ENCODE peak calls at places on chromosomes 11 and 22, in nine cellular contexts. B is A549, S is mucosa of descending colon, G is fibroblast of lung, F is heart right ventricle, P is A673, Z is spleen, W is HFF-Myc, O is glutamatergic neuron. T is an unnamed sample.

GRCh38 chr11:28713850-28714249 is 605.7 kb downstream of the METTL15 start:
- DNase-seq in B (no peak), S (no peak), G (peak), F (no peak), P (no peak), Z (no peak), W (no peak), O (no peak), T (no peak)

GRCh38 chr11:2665747-2666710 is 33.8 kb downstream of the KCNQ1OT1 start:
- DNase-seq in B (no peak), S (no peak), G (no peak), F (no peak), P (no peak), Z (peak), W (no peak), O (no peak), T (no peak)

GRCh38 chr22:42283288-42284229 is 13.1 kb upstream of the TCF20 start:
- DNase-seq in B (no peak), S (peak), G (no peak), F (no peak), P (no peak), Z (peak), W (no peak), O (peak), T (no peak)

GRCh38 chr11:41522899-41523672 is 63.6 kb upstream of the LRRC4C start:
- DNase-seq in B (no peak), S (no peak), G (no peak), F (no peak), P (no peak), Z (no peak), W (no peak), O (no peak), T (peak)

GRCh38 chr22:20319041-20319744 is 667 bp downstream of the DGCR6L start:
- DNase-seq in B (no peak), S (peak), G (no peak), F (no peak), P (peak), Z (peak), W (no peak), O (no peak), T (no peak)

GRCh38 chr11:19013181-19013857 is 47.2 kb downstream of the MRGPRX2 start:
- DNase-seq in B (no peak), S (no peak), G (no peak), F (no peak), P (peak), Z (no peak), W (no peak), O (no peak), T (no peak)

GRCh38 chr11:123438191-123438627 is 8.1 kb downstream of the GRAMD1B start:
- DNase-seq in B (no peak), S (no peak), G (no peak), F (no peak), P (no peak), Z (no peak), W (no peak), O (no peak), T (peak)

GRCh38 chr11:120904116-120904515 is 119.8 kb upstream of the TBCEL start:
- DNase-seq in B (no peak), S (no peak), G (no peak), F (no peak), P (no peak), Z (peak), W (no peak), O (no peak), T (no peak)

GRCh38 chr11:118223992-118224391 is 819 bp downstream of the JAML start:
- DNase-seq in B (no peak), S (no peak), G (no peak), F (no peak), P (no peak), Z (no peak), W (no peak), O (no peak), T (no peak)

GRCh38 chr22:19974935-19975706 is 33.5 kb upstream of the TXNRD2 start:
- DNase-seq in B (no peak), S (no peak), G (no peak), F (no peak), P (peak), Z (no peak), W (no peak), O (no peak), T (no peak)

GRCh38 chr11:46112961-46113617 is 8.2 kb downstream of the PHF21A start:
- DNase-seq in B (peak), S (peak), G (peak), F (no peak), P (peak), Z (no peak), W (peak), O (no peak), T (no peak)

GRCh38 chr11:118099838-118100570 is 13.2 kb upstream of the SMIM35 start:
- DNase-seq in B (no peak), S (no peak), G (no peak), F (no peak), P (no peak), Z (no peak), W (no peak), O (no peak), T (no peak)

GRCh38 chr11:86722041-86722440 is 49.6 kb upstream of the ME3 start:
- DNase-seq in B (no peak), S (no peak), G (peak), F (no peak), P (no peak), Z (no peak), W (no peak), O (no peak), T (no peak)

GRCh38 chr11:36326524-36327419 is 30.7 kb downstream of the PRR5L start:
- DNase-seq in B (no peak), S (no peak), G (no peak), F (no peak), P (no peak), Z (no peak), W (no peak), O (no peak), T (no peak)

GRCh38 chr11:84384637-84385227 is 1098.6 kb upstream of the CCDC90B start:
- DNase-seq in B (peak), S (peak), G (peak), F (no peak), P (peak), Z (no peak), W (peak), O (peak), T (no peak)

GRCh38 chr11:102289510-102290078 is 27.7 kb upstream of the BIRC3 start:
- DNase-seq in B (no peak), S (no peak), G (peak), F (no peak), P (no peak), Z (no peak), W (no peak), O (no peak), T (no peak)

GRCh38 chr11:69327741-69328191 is 33.8 kb downstream of the MYEOV start:
- DNase-seq in B (no peak), S (no peak), G (no peak), F (no peak), P (no peak), Z (no peak), W (no peak), O (no peak), T (no peak)

GRCh38 chr11:1050581-1051355 is 14.2 kb upstream of the MUC6 start:
- DNase-seq in B (peak), S (peak), G (peak), F (peak), P (peak), Z (peak), W (peak), O (peak), T (no peak)

DNA sequence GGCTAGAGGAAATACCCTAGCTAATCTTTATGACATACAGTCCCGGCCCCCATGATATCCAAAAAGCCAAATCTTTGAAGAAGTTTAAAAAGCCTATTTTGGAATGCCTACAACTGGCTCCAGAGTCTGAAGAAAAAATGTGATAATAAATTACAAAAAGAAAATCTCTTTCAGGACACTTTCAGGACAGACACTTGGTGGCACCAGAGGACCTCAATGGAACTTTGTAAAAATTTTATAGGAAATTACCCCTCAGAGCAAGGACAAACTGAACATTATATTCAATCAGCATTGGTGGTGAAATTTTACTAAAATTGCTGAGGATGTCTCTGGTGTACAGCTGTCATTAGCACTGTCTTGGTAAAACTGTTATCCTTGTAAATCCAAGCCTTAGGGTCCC is 81.0 kb downstream of the CCDC73 start:
- DNase-seq in B (no peak), S (no peak), G (peak), F (no peak), P (peak), Z (no peak), W (no peak), O (no peak), T (no peak)
- TF ChIP-seq CTCF in B (peak), S (no peak), G (peak), F (peak), P (peak), Z (no peak), W (peak), O (no peak), T (peak)

GRCh38 chr11:100631316-100631715 is 55.8 kb upstream of the ARHGAP42 start:
- DNase-seq in B (no peak), S (no peak), G (no peak), F (no peak), P (no peak), Z (no peak), W (no peak), O (no peak), T (no peak)

GRCh38 chr11:100630898-100631297 is 56.2 kb upstream of the ARHGAP42 start:
- DNase-seq in B (no peak), S (peak), G (no peak), F (no peak), P (no peak), Z (no peak), W (no peak), O (no peak), T (no peak)

GRCh38 chr11:100632970-100633452 is 54.1 kb upstream of the ARHGAP42 start:
- DNase-seq in B (no peak), S (peak), G (peak), F (peak), P (peak), Z (no peak), W (no peak), O (no peak), T (no peak)

GRCh38 chr11:100625041-100625440 is 62.0 kb upstream of the ARHGAP42 start:
- DNase-seq in B (no peak), S (no peak), G (peak), F (no peak), P (no peak), Z (no peak), W (no peak), O (no peak), T (no peak)

GRCh38 chr11:100629671-100630070 is 57.4 kb upstream of the ARHGAP42 start:
- DNase-seq in B (no peak), S (no peak), G (no peak), F (no peak), P (no peak), Z (no peak), W (no peak), O (no peak), T (no peak)
- TF ChIP-seq CTCF in B (no peak), S (no peak), G (no peak), F (no peak), P (no peak), Z (no peak), W (no peak), O (no peak), T (no peak)

DNA sequence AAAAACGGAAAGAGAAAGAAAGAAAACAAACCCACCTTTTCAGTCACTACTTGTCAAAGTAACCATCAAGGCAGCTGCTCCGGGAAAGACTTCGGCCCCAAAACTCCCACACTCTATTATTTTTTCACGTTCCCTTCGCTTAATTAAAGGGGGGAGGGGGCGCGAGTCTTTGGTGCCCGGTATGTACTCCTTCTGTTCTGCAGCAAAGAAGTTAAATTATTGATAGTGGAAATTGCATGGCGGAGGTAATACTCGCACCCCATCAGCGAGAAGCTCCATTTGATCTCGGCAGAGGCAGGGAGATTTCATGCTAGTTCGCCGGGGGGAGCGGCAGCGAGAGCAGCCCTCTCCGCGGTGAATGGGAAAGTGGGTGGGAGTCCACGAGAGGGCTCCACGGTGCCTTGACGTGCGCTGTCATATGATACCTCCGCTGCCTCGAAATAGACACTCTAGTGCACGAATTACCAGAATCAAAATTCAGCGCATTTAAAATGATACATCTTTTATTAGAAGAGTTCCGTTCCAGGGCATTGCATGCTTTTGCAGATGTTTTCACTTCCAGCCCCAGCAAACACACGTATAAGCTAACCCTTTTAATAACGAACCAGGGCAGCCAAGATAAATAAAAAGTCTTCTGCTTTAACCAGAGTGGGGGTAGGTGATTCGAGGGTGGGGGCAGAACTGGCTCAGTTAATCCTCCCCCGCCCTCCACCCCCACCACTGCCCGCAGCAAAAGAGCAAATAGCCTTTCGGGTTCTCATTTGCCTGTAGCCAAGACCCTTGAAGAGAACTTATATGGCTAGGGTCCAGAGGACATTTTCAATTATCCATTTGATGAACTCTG is 1.2 kb upstream of the BDNF start:
- DNase-seq in B (peak), S (no peak), G (peak), F (peak), P (peak), Z (no peak), W (no peak), O (peak), T (no peak)
- TF ChIP-seq CTCF in B (peak), S (no peak), G (peak), F (no peak), P (peak), Z (no peak), W (peak), O (no peak), T (peak)

DNA sequence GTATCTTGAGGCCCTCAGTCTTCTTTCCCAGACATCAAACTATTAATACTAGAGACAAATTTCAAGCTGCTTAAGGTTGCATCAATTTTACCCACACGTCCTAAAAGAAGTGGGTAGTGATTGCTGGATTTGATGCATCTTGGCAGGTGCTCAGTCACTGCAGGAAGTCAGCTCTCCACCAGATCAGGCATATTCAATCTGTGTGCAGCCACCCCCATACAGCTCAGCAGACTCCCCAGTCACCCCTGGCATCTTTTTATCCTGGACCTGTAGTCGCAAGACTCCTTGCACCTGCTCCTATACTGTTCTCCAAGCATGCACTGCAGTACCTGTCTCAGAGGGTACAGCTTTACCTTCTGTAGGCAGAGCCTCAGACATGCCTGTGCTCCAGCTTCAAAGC is 343.1 kb upstream of the ISX start:
- DNase-seq in B (no peak), S (no peak), G (no peak), F (no peak), P (no peak), Z (no peak), W (no peak), O (no peak), T (no peak)
- TF ChIP-seq CTCF in B (no peak), S (no peak), G (no peak), F (no peak), P (no peak), Z (no peak), W (no peak), O (no peak), T (no peak)

GRCh38 chr22:27514612-27515011 is 286.9 kb downstream of the MN1 start:
- DNase-seq in B (no peak), S (no peak), G (no peak), F (no peak), P (no peak), Z (no peak), W (no peak), O (no peak), T (no peak)
- TF ChIP-seq CTCF in B (no peak), S (no peak), G (no peak), F (no peak), P (no peak), Z (no peak), W (no peak), O (no peak), T (no peak)

GRCh38 chr22:40346178-40347064 is at the start of gene ADSL:
- DNase-seq in B (peak), S (peak), G (peak), F (peak), P (peak), Z (peak), W (peak), O (peak), T (no peak)
- TF ChIP-seq CTCF in B (no peak), S (no peak), G (no peak), F (peak), P (no peak), Z (no peak), W (no peak), O (no peak), T (peak)

GRCh38 chr22:50621491-50621880 is 6.5 kb downstream of the ARSA start:
- DNase-seq in B (no peak), S (peak), G (no peak), F (no peak), P (no peak), Z (peak), W (no peak), O (no peak), T (no peak)

GRCh38 chr22:50624347-50625130 is 3.4 kb downstream of the ARSA start:
- DNase-seq in B (no peak), S (no peak), G (no peak), F (no peak), P (no peak), Z (peak), W (no peak), O (no peak), T (no peak)

GRCh38 chr22:50621948-50622722 is 5.8 kb downstream of the ARSA start:
- DNase-seq in B (no peak), S (peak), G (no peak), F (no peak), P (no peak), Z (peak), W (no peak), O (no peak), T (no peak)

GRCh38 chr22:50620861-50621490 is 7.0 kb downstream of the ARSA start:
- DNase-seq in B (no peak), S (peak), G (no peak), F (peak), P (no peak), Z (peak), W (no peak), O (no peak), T (no peak)

DNA sequence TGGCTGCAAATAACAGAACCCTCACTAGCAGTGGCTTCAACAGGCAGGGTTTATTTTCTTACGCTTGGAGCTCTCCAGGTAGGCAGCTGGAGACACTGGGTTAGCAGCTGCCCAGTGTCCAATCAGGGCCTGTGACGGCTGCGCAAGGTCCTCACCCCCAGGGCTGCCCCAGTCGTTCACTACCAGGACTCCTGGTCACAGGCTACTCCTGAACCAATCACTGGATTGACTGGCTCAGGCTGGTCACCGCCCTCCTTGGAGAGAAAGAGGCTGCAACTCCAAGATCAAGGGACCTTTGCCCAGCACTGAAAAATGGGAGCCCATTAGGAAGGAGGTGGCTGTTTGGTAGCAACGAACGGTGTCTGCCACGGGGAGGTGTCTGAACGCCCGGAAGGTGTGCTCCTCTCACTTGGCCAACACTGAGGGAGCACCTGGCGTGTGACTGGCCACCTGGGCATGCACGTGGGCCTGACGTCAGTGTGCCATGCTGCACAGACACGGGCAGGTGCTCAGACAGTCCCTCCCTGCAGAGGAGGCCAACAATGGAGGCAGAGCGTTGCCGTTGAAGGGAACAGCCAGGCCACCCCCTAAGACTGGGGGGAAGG is 5.1 kb downstream of the ARSA start:
- DNase-seq in B (no peak), S (peak), G (no peak), F (no peak), P (no peak), Z (peak), W (no peak), O (no peak), T (no peak)
- TF ChIP-seq CTCF in B (no peak), S (no peak), G (no peak), F (no peak), P (no peak), Z (no peak), W (no peak), O (no peak), T (no peak)

DNA sequence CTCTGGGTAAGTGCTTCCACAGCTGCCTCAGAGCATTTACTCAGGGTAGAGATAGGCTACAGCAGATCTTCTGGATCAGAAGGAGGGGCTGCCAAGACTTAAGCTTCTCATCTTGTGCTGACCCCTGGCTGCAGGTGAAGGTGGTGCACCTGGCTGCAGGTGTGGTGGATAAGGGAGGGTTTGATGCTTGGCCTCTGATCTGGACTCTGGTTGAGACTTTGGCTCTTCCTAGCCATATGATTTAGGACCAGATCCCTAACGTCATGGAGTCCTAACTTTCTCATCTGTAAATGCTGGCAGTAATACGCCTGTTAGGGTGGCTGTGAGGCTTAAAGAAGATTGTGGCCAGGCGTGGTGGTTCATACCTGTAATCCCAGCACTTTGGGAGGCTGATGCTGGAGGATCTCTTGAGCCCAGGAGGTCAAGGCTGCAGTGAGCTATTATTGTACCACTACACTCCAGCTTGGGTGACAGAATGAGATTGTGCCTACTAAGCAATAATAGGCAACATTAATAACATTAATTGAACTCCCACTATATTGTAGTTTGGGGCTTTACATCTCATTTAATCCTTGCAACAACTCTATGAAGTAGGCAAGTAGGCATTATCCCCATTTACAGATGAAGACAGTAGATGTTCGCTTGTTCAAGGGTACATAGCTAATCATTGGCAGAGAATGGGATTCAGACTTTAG is 10.7 kb downstream of the DTX4 start:
- DNase-seq in B (no peak), S (peak), G (no peak), F (no peak), P (no peak), Z (no peak), W (no peak), O (no peak), T (no peak)
- TF ChIP-seq CTCF in B (no peak), S (peak), G (no peak), F (no peak), P (peak), Z (peak), W (no peak), O (peak), T (no peak)

DNA sequence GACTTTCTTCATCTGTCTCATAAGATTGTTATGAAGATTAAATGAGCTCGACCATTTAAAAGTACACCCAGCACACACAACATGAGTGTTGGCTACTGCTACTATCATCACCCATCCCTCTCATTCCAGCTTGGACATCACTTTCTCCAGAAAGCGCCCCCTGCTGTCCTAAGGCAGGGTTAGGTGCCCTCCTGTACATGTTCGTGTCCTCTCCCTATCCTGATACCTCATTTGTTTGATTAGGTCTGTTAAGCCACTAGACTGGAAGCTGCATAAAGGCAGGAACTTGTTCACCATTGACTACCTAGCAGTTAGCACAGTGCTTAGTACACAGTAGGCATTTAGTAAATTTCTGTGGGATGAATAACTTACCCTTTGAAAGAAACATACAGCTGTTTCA is 85.5 kb downstream of the ENTHD1 start:
- DNase-seq in B (peak), S (peak), G (peak), F (no peak), P (peak), Z (no peak), W (no peak), O (peak), T (no peak)
- TF ChIP-seq CTCF in B (no peak), S (no peak), G (peak), F (no peak), P (peak), Z (no peak), W (peak), O (no peak), T (peak)

T was measured in BJ.